ENCODE peak calls at places on chromosomes 13 and 19, in four cellular contexts. B is H1, E is GM12878, L is GM12891. H is an unnamed sample.

GRCh38 chr13:74288361-74288911 is 154.2 kb upstream of the KLF12 start:
- DNase-seq in B (peak), E (no peak), L (no peak), H (no peak)

GRCh38 chr19:12867120-12868099 is 13.8 kb downstream of the DNASE2 start:
- DNase-seq in B (peak), E (peak), L (peak), H (peak)

GRCh38 chr13:100506154-100506553 is 82.4 kb downstream of the GGACT start:
- DNase-seq in B (no peak), E (no peak), L (no peak), H (peak)

GRCh38 chr13:30972888-30973377 is 40.5 kb downstream of the TEX26 start:
- DNase-seq in B (no peak), E (no peak), L (no peak), H (no peak)

GRCh38 chr13:108352599-108352998 is 83.1 kb downstream of the TNFSF13B start:
- DNase-seq in B (no peak), E (no peak), L (no peak), H (no peak)

GRCh38 chr13:99585609-99586008 is 84.3 kb downstream of the TM9SF2 start:
- DNase-seq in B (no peak), E (no peak), L (no peak), H (no peak)

GRCh38 chr13:41492432-41493267 is 35.3 kb downstream of the RGCC start:
- DNase-seq in B (no peak), E (no peak), L (no peak), H (no peak)

GRCh38 chr19:23075031-23075733 is 41.6 kb upstream of the ZNF730 start:
- DNase-seq in B (peak), E (no peak), L (peak), H (peak)

GRCh38 chr13:112545866-112546265 is 42.1 kb downstream of the TUBGCP3 start:
- DNase-seq in B (no peak), E (no peak), L (no peak), H (no peak)

GRCh38 chr19:46495789-46496099 is at the start of gene PNMA8B:
- DNase-seq in B (peak), E (no peak), L (peak), H (no peak)

GRCh38 chr13:37198629-37199028 is 93.2 kb upstream of the CSNK1A1L start:
- DNase-seq in B (no peak), E (no peak), L (no peak), H (no peak)

GRCh38 chr13:114099191-114099590 is 33.2 kb downstream of the RASA3 start:
- DNase-seq in B (no peak), E (no peak), L (no peak), H (no peak)

GRCh38 chr19:44875666-44876418 is 15.2 kb upstream of the TOMM40 start:
- DNase-seq in B (no peak), E (no peak), L (no peak), H (no peak)

GRCh38 chr19:43960411-43960810 is 9.4 kb downstream of the ZNF221 start:
- DNase-seq in B (no peak), E (no peak), L (no peak), H (no peak)

GRCh38 chr19:3175761-3176714 is 2.5 kb upstream of the S1PR4 start:
- DNase-seq in B (no peak), E (peak), L (no peak), H (no peak)

GRCh38 chr19:38006361-38007045 is 99.5 kb downstream of the SIPA1L3 start:
- DNase-seq in B (no peak), E (peak), L (no peak), H (no peak)

GRCh38 chr19:3506384-3507340 is 551 bp downstream of the FZR1 start:
- DNase-seq in B (no peak), E (no peak), L (no peak), H (no peak)

GRCh38 chr19:55579766-55580621 is 654 bp downstream of the ZNF579 start:
- DNase-seq in B (peak), E (no peak), L (no peak), H (no peak)

GRCh38 chr19:33227242-33227650 is 1.6 kb upstream of the SLC7A10 start:
- DNase-seq in B (no peak), E (no peak), L (no peak), H (no peak)

GRCh38 chr19:2912306-2912705 is 11.6 kb downstream of the ZNF57 start:
- DNase-seq in B (no peak), E (no peak), L (no peak), H (no peak)

GRCh38 chr13:37934339-37935191 is 65.0 kb upstream of the TRPC4 start:
- DNase-seq in B (peak), E (no peak), L (no peak), H (no peak)

GRCh38 chr13:72953391-72953960 is 105.3 kb upstream of the KLF5 start:
- DNase-seq in B (no peak), E (no peak), L (no peak), H (no peak)

GRCh38 chr19:23281663-23282276 is 31.6 kb upstream of the ZNF724 start:
- DNase-seq in B (no peak), E (no peak), L (no peak), H (no peak)

DNA sequence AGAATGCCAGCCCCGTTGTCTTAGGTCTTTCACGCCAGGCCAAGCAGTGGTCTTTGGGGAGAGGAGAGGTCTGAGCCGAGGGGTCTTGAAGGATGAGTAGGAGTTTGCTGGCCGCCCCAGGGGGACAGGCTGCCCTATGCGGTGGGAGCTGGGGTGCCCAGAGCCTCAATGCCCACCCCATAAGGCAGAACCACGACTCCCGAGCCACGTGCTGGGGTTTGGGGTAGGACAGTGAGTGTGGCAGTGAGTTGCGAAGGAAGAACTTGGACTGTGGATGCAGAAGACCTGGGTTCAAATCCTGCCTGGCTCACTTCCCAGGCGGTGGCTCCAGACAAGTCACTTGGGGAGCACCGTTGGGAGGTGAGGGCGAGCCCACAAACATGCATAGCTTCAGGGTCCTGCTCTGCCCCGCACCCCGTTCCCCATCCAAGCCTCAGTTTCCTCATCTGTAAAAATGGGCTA is 5.5 kb downstream of the RAB11B start:
- DNase-seq in B (no peak), E (no peak), L (no peak), H (no peak)
- TF ChIP-seq TAF1 in B (no peak), E (no peak), L (no peak), H (no peak)

DNA sequence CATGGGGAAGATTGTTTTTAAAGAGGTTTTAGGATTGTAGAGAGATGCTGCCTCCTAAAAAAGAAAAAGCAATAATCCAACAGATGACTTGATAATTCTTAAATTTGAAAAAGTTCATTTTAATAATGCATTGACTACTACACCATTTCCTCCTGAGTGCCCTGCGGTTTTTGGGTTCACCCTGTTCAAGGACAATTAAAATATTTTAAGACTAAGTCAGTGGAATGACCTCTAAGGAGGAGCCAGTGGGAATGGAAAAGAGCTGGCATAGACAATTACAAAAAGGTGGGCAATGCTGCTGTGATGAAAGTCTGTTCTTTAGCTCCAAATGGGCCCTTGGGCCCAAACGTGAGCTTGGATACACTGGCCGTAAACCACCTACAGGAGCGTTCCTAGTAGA is 217.8 kb downstream of the LHFPL6 start:
- DNase-seq in B (peak), E (no peak), L (no peak), H (no peak)
- TF ChIP-seq TAF1 in B (no peak), E (no peak), L (no peak), H (no peak)

GRCh38 chr19:48619692-48620565 is 623 bp downstream of the SPHK2 start:
- DNase-seq in B (no peak), E (no peak), L (no peak), H (no peak)
- TF ChIP-seq TAF1 in B (no peak), E (no peak), L (peak), H (no peak)

GRCh38 chr19:41355802-41356201 is 2.1 kb upstream of the TGFB1 start:
- DNase-seq in B (no peak), E (no peak), L (no peak), H (no peak)
- TF ChIP-seq TAF1 in B (no peak), E (no peak), L (no peak), H (no peak)

GRCh38 chr13:48564046-48564445 is 31.2 kb upstream of the RCBTB2 start:
- DNase-seq in B (no peak), E (no peak), L (no peak), H (no peak)
- TF ChIP-seq TAF1 in B (no peak), E (no peak), L (no peak), H (no peak)

GRCh38 chr13:89812856-89813255 is 1534.6 kb upstream of the MIR17HG start:
- DNase-seq in B (no peak), E (no peak), L (no peak), H (no peak)
- TF ChIP-seq TAF1 in B (no peak), E (no peak), L (no peak), H (no peak)

H was measured in GM12892.